ENCODE peak calls at places on chromosomes 4 and X, in four cellular contexts. Z is lower leg skin; H is stimulated activated CD8-positive, alpha-beta memory T cell treated with anti-CD3 and anti-CD28 coated beads, Interleukin-15, amount 100 ng/mL, for 24 hours; O is NCI-H2081. S is an unnamed sample.

GRCh38 chr4:5753766-5754528 is 42.9 kb downstream of the EVC start:
- DNase-seq in Z (peak; percentile 77), H (no peak), O (no peak), S (no peak)

GRCh38 chr4:80309301-80310004 is 26.1 kb upstream of the CFAP299 start:
- DNase-seq in Z (no peak), H (no peak), O (no peak), S (no peak)

GRCh38 chr4:3407930-3408792 is 33.6 kb upstream of the HGFAC start:
- DNase-seq in Z (peak; percentile 72), H (no peak), O (no peak), S (no peak)

GRCh38 chr4:142044271-142044670 is 407.9 kb downstream of the IL15 start:
- DNase-seq in Z (no peak), H (no peak), O (no peak), S (no peak)

GRCh38 chr4:61723492-61723891 is 523.4 kb downstream of the ADGRL3 start:
- DNase-seq in Z (no peak), H (no peak), O (no peak), S (no peak)

GRCh38 chrX:95703696-95704095 is 980.9 kb upstream of the DIAPH2 start:
- DNase-seq in Z (no peak), H (no peak), O (peak; percentile 13), S (peak; percentile 89)

GRCh38 chr4:164169591-164169990 is 584.3 kb upstream of the SMIM31 start:
- DNase-seq in Z (no peak), H (no peak), O (no peak), S (no peak)

GRCh38 chr4:21901831-21902230 is 46.7 kb downstream of the KCNIP4 start:
- DNase-seq in Z (no peak), H (no peak), O (no peak), S (no peak)

GRCh38 chrX:68997911-68998310 is 167.3 kb downstream of the PJA1 start:
- DNase-seq in Z (peak; percentile 79), H (no peak), O (no peak), S (no peak)

GRCh38 chr4:127188847-127189246 is 443.9 kb upstream of the INTU start:
- DNase-seq in Z (no peak), H (no peak), O (peak; percentile 3), S (no peak)

GRCh38 chr4:154959756-154960155 is 178.7 kb downstream of the RBM46 start:
- DNase-seq in Z (no peak), H (no peak), O (no peak), S (no peak)

GRCh38 chr4:114257516-114257915 is 278.1 kb upstream of the ARSJ start:
- DNase-seq in Z (no peak), H (no peak), O (no peak), S (no peak)

GRCh38 chrX:134572816-134573682 is 85.2 kb downstream of the PLAC1 start:
- DNase-seq in Z (no peak), H (no peak), O (no peak), S (no peak)

GRCh38 chr4:181661090-181661489 is 582.1 kb upstream of the TENM3 start:
- DNase-seq in Z (no peak), H (no peak), O (no peak), S (no peak)

GRCh38 chrX:71958281-71958675 is 47.6 kb downstream of the NHSL2 start:
- DNase-seq in Z (no peak), H (no peak), O (no peak), S (no peak)

GRCh38 chr4:177699365-177700213 is 257.4 kb upstream of the AGA start:
- DNase-seq in Z (no peak), H (no peak), O (no peak), S (no peak)

GRCh38 chr4:189305500-189305899 is 635.2 kb upstream of the FRG1 start:
- DNase-seq in Z (no peak), H (no peak), O (peak; percentile 47), S (no peak)

GRCh38 chr4:75142377-75142776 is 209.5 kb downstream of the PARM1 start:
- DNase-seq in Z (no peak), H (no peak), O (no peak), S (no peak)

GRCh38 chr4:105025263-105026017 is 121.2 kb upstream of the TET2 start:
- DNase-seq in Z (no peak), H (no peak), O (no peak), S (no peak)

GRCh38 chrX:150268839-150269238 is 94.3 kb upstream of the MAMLD1 start:
- DNase-seq in Z (peak; percentile 52), H (no peak), O (no peak), S (no peak)

GRCh38 chrX:84336646-84337045 is 148.6 kb upstream of the RPS6KA6 start:
- DNase-seq in Z (no peak), H (no peak), O (no peak), S (no peak)